ENCODE peak calls at places on chromosomes 4 and X, in eight cellular contexts. J is tibial nerve, F is progenitor cell of endocrine pancreas, L is cardiac fibroblast, D is spleen, N is coronary artery, U is left ventricle myocardium inferior, V is WTC11. W is an unnamed sample.

GRCh38 chrX:103464071-103464773 is 55.1 kb downstream of the RAB40A start:
- DNase-seq in U (no peak), N (no peak), J (peak), V (peak), L (peak), F (no peak), D (no peak), W (no peak)

GRCh38 chr4:168604496-168605373 is 107.9 kb downstream of the PALLD start:
- DNase-seq in J (no peak), U (no peak), D (no peak), F (no peak), N (no peak), L (peak), V (no peak), W (no peak)

GRCh38 chrX:38799995-38800394 is 1.3 kb upstream of the MID1IP1 start:
- DNase-seq in L (no peak), D (no peak), J (no peak), F (no peak), V (no peak), N (no peak), U (peak), W (no peak)

GRCh38 chr4:139889194-139889762 is 223.7 kb downstream of the MGST2 start:
- DNase-seq in L (no peak), F (no peak), N (no peak), V (no peak), U (no peak), J (no peak), D (no peak), W (no peak)

GRCh38 chr4:3873446-3874415 is 107.5 kb downstream of the ADRA2C start:
- DNase-seq in L (no peak), F (no peak), N (peak), V (peak), J (no peak), U (peak), D (no peak), W (peak)

GRCh38 chr4:164542431-164542830 is 211.5 kb upstream of the SMIM31 start:
- DNase-seq in D (no peak), N (no peak), V (no peak), J (no peak), F (no peak), U (no peak), L (no peak), W (no peak)

GRCh38 chrX:362351-362750 is 24.4 kb downstream of the PPP2R3B start:
- DNase-seq in F (no peak), U (no peak), N (no peak), L (no peak), D (peak), V (no peak), J (no peak), W (no peak)

GRCh38 chr4:47490550-47490949 is 5.5 kb downstream of the ATP10D start:
- DNase-seq in D (no peak), U (no peak), N (no peak), F (no peak), L (peak), V (no peak), J (no peak), W (no peak)

GRCh38 chrX:120380699-120381098 is 18.8 kb downstream of the ATP1B4 start:
- DNase-seq in L (peak), U (no peak), J (no peak), F (no peak), D (no peak), N (no peak), V (no peak), W (no peak)

GRCh38 chr4:87896020-87896621 is 63.4 kb downstream of the MEPE start:
- DNase-seq in U (no peak), N (no peak), D (no peak), F (no peak), L (peak), V (no peak), J (peak), W (no peak)

GRCh38 chr4:185783574-185783973 is 28.4 kb downstream of the SORBS2 start:
- DNase-seq in U (no peak), N (no peak), L (no peak), F (no peak), D (no peak), V (no peak), J (no peak), W (no peak)

GRCh38 chrX:31508338-31508737 is 436.5 kb upstream of the FTHL17 start:
- DNase-seq in F (no peak), L (peak), U (no peak), V (no peak), N (no peak), J (no peak), D (no peak), W (no peak)

GRCh38 chr4:137705171-137705783 is 173.0 kb upstream of the PCDH18 start:
- DNase-seq in V (no peak), U (no peak), J (peak), N (no peak), F (no peak), L (peak), D (no peak), W (no peak)

GRCh38 chrX:24097741-24098140 is 43.0 kb downstream of the EIF2S3 start:
- DNase-seq in U (no peak), V (no peak), F (no peak), L (no peak), J (no peak), D (no peak), N (no peak), W (no peak)

GRCh38 chrX:1679238-1679637 is 64.4 kb downstream of the ASMT start:
- DNase-seq in V (no peak), L (no peak), U (no peak), J (no peak), D (no peak), N (no peak), F (no peak), W (no peak)

GRCh38 chr4:56302102-56302501 is 85.2 kb downstream of the AASDH start:
- DNase-seq in D (no peak), J (no peak), L (no peak), V (no peak), F (no peak), U (no peak), N (no peak), W (no peak)

GRCh38 chr4:169971456-169972015 is 54.7 kb downstream of the MFAP3L start:
- DNase-seq in N (no peak), F (no peak), U (no peak), J (no peak), V (no peak), L (no peak), D (no peak), W (no peak)

GRCh38 chr4:116561717-116562116 is 523.7 kb downstream of the TRAM1L1 start:
- DNase-seq in J (no peak), L (no peak), D (no peak), V (no peak), F (no peak), U (no peak), N (no peak), W (no peak)

GRCh38 chrX:133681416-133681815 is 266.1 kb upstream of the GPC4 start:
- DNase-seq in L (no peak), F (no peak), U (no peak), V (no peak), N (no peak), D (no peak), J (no peak), W (no peak)

GRCh38 chr4:107997794-107998193 is 8.1 kb downstream of the HADH start:
- DNase-seq in F (no peak), U (no peak), V (no peak), L (no peak), N (no peak), D (no peak), J (no peak), W (no peak)

GRCh38 chr4:74755486-74755885 is 38.8 kb downstream of the BTC start:
- DNase-seq in V (no peak), F (no peak), N (no peak), D (no peak), J (no peak), U (no peak), L (peak), W (no peak)

GRCh38 chr4:44632089-44632488 is 19.3 kb downstream of the YIPF7 start:
- DNase-seq in V (no peak), J (no peak), D (no peak), U (no peak), F (no peak), N (no peak), L (no peak), W (no peak)

GRCh38 chrX:47573334-47574095 is 8.7 kb upstream of the TIMP1 start:
- DNase-seq in F (no peak), U (peak), J (peak), N (no peak), V (peak), D (no peak), L (peak), W (no peak)

GRCh38 chrX:29318051-29318450 is 730.8 kb downstream of the IL1RAPL1 start:
- DNase-seq in J (no peak), F (no peak), L (peak), D (no peak), V (no peak), N (no peak), U (no peak), W (no peak)

GRCh38 chrX:6729581-6729980 is 194.7 kb upstream of the VCX3A start:
- DNase-seq in N (no peak), V (no peak), L (no peak), F (no peak), J (no peak), D (no peak), U (no peak), W (no peak)

GRCh38 chr4:155900402-155900801 is 3.1 kb upstream of the TDO2 start:
- DNase-seq in U (no peak), D (no peak), F (no peak), J (no peak), L (peak), V (no peak), N (no peak), W (no peak)

GRCh38 chr4:3863841-3864734 is 97.9 kb downstream of the ADRA2C start:
- DNase-seq in F (no peak), N (no peak), U (no peak), D (peak), V (peak), L (no peak), J (no peak), W (no peak)

GRCh38 chr4:149914521-149915115 is 99.0 kb upstream of the IQCM start:
- DNase-seq in F (peak), J (peak), L (peak), U (no peak), N (no peak), D (no peak), V (peak), W (peak)

GRCh38 chrX:124217289-124218251 is 114.9 kb upstream of the TEX13D start:
- DNase-seq in D (peak), J (peak), F (no peak), L (peak), V (no peak), U (no peak), N (no peak), W (no peak)

GRCh38 chr4:125750399-125750798 is 435.6 kb downstream of the FAT4 start:
- DNase-seq in D (no peak), F (no peak), L (no peak), N (no peak), J (no peak), V (no peak), U (no peak), W (no peak)

GRCh38 chr4:78288327-78288726 is 231.2 kb downstream of the FRAS1 start:
- DNase-seq in L (peak), F (no peak), V (no peak), J (no peak), D (no peak), U (no peak), N (no peak), W (no peak)

GRCh38 chr4:113821851-113822250 is 60.3 kb upstream of the CAMK2D start:
- DNase-seq in F (no peak), L (no peak), U (no peak), D (no peak), N (no peak), J (no peak), V (no peak), W (no peak)

GRCh38 chr4:113978561-113979156 is 788 bp downstream of the ARSJ start:
- DNase-seq in F (no peak), U (no peak), J (no peak), D (peak), V (peak), N (peak), L (no peak), W (no peak)

GRCh38 chr4:1578968-1579833 is 104.9 kb downstream of the FAM53A start:
- DNase-seq in L (peak), U (peak), V (peak), F (peak), J (peak), N (peak), D (peak), W (peak)

GRCh38 chr4:87073570-87074470 is 139.0 kb downstream of the AFF1 start:
- DNase-seq in F (no peak), V (no peak), U (peak), L (peak), D (peak), N (no peak), J (peak), W (no peak)

GRCh38 chr4:139901516-139902327 is 236.1 kb downstream of the MGST2 start:
- DNase-seq in L (no peak), D (no peak), U (no peak), V (no peak), F (no peak), J (no peak), N (no peak), W (no peak)

GRCh38 chr4:12966741-12967140 is 517.4 kb downstream of the RAB28 start:
- DNase-seq in J (no peak), D (no peak), U (no peak), L (no peak), N (no peak), F (no peak), V (no peak), W (no peak)

GRCh38 chr4:148284526-148285193 is 157.6 kb downstream of the NR3C2 start:
- DNase-seq in D (no peak), U (no peak), F (no peak), N (no peak), V (no peak), J (no peak), L (no peak), W (no peak)
- TF ChIP-seq CTCF in D (peak), U (peak), F (no peak), N (no peak), V (no peak), J (no peak), L (no peak), W (peak)

GRCh38 chrX:69150294-69150960 is 14.8 kb downstream of the PJA1 start:
- DNase-seq in V (no peak), J (no peak), F (no peak), N (no peak), U (no peak), D (peak), L (no peak), W (no peak)
- TF ChIP-seq CTCF in V (no peak), J (no peak), F (no peak), N (no peak), U (no peak), D (no peak), L (no peak), W (no peak)

DNA sequence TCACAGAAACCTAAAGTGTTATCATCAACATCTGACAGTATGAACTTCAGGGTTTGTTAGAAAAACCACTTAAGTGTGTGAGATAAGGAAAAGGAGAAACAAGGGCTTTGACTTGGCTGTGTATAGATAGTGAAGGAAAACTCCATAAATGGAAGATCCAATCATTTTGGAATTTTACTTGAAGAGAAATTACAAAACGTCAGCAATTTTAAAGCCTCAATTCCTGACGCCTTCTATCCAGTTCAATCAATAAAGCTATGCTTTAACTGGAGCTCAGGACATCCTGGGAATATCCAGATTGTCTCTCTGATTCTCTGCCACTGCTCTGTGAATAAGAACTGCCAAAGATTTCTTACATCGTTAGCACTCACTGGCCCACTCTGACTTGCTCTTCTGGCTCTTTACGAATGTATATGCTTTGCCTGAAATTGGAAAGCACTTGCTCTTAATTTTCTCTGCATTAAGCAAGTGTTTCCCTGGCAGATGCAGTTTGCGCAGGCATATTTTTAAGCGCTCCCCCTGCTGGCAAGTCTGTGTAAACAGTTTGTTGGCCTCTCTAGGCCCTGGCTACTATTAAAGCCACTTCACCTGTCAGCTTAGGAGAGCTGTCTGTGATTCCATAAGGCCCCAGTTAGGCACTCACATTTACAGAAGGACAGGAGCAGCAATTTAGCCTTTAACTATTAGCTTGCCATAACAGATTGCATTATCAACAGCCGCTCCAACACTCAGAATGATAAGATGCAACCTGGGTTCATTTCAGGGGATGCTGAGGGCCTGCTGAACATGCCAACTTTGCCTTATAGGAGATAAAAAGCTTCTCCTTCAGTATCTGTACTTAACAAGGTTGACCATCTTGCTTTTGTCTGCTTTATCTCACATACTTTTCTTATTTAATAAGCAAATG is 251.4 kb upstream of the DDX53 start:
- DNase-seq in U (no peak), L (peak), D (no peak), J (peak), F (peak), N (no peak), V (peak), W (no peak)
- TF ChIP-seq CTCF in U (peak), L (peak), D (peak), J (peak), F (peak), N (peak), V (peak), W (peak)

GRCh38 chr4:183995489-183996049 is 90.5 kb downstream of the STOX2 start:
- DNase-seq in L (peak), U (no peak), D (no peak), N (no peak), F (no peak), J (no peak), V (no peak), W (no peak)
- TF ChIP-seq CTCF in L (no peak), U (no peak), D (no peak), N (no peak), F (no peak), J (no peak), V (no peak), W (no peak)

GRCh38 chr4:145101091-145101490 is 3.0 kb downstream of the ABCE1 start:
- DNase-seq in D (no peak), V (no peak), U (no peak), L (peak), N (no peak), F (no peak), J (no peak), W (no peak)

GRCh38 chr4:145097331-145097820 is 620 bp downstream of the ANAPC10 start:
- DNase-seq in U (no peak), V (no peak), N (no peak), D (no peak), L (no peak), F (no peak), J (no peak), W (no peak)

GRCh38 chr4:145099653-145100052 is 1.5 kb downstream of the ABCE1 start:
- DNase-seq in N (no peak), F (no peak), J (no peak), L (peak), U (no peak), V (no peak), D (no peak), W (no peak)

GRCh38 chr4:145098675-145099037 is 545 bp downstream of the ABCE1 start:
- DNase-seq in D (no peak), J (peak), F (no peak), V (no peak), U (no peak), N (peak), L (peak), W (no peak)

DNA sequence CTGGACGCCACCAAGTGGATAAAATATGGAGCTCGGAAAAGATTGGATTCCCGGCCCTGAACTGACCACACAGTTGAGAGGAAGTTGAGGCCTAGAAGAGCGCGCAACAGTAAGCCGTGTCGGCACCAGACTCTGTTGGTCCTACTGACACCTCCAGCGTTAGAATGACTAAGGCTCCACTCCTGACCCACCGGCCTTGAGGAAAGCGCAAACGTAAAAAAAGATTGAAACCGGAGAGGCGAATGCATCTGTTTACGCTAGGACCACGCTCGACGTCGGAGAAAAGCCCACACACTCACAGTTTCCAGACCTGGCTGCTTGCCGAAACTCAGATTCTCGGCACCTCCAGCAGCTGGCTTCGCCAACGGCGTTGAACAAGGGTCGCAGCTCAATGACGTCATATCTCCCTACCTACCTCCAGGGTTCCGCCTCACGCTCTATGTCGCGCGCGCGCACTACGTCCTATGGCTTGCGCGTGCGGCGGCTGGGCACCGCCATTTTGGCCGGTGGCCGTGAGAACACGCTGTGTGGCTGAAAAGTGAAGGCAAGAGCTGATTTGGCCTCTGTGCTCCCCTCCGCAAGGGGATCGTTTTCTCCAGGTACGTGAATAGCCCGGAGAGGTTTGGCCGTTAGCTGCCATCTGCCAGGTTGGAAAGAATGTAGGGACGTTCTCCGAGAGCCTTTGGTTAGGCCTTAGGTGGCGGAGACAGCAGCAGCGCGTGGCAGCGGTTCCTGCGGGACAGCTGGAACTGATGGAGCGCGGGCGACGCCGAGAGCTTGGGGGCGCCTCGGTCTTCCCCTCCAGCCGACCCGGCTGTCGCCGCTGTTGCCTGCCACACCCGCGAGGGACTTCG is at the start of the genes ABCE1 and ANAPC10:
- DNase-seq in L (peak), V (peak), N (peak), J (peak), D (peak), U (peak), F (peak), W (peak)
- TF ChIP-seq CTCF in L (peak), V (no peak), N (no peak), J (peak), D (peak), U (peak), F (no peak), W (no peak)

DNA sequence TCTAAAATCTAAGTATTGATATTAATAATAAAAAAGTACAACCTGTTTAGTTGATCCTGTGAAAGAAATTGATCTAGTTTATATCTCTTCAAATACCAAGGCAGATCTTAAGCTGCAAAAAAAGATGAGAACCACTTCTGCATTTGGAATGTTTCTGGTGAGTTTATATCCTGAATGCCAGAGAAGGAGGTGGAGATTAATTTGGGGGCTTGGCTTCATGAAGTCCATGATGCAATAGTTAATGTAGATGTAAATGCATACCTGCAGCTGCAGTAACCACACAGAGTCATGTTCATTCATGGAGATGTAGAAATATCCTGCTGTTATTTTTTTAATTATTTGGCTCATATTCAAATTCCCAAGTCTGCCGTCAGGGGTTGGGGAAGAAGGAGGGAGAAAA is at the start of gene SULT1E1:
- DNase-seq in F (no peak), U (no peak), L (peak), J (no peak), N (no peak), V (no peak), D (no peak), W (no peak)
- TF ChIP-seq CTCF in F (no peak), U (no peak), L (no peak), J (no peak), N (no peak), V (no peak), D (no peak), W (no peak)

W was measured in D721Med.